ENCODE peak calls at places on chromosomes 16 and 17, in nine cellular contexts. M is activated T-cell treated with anti-CD3 and anti-CD28 coated beads for 1 hour, I is NCI-H2107, Q is skeletal muscle cell, O is sciatic nerve, S is Caco-2, F is RWPE1, T is NCI-H460, A is thoracic aorta. E is an unnamed sample.

GRCh38 chr17:39213852-39214251 is 11.9 kb downstream of the STAC2 start:
- DNase-seq in M (no peak), I (no peak), Q (no peak), O (no peak), S (no peak), F (peak; percentile 53), T (no peak), A (no peak), E (no peak)

GRCh38 chr16:4038448-4038847 is 77.8 kb downstream of the ADCY9 start:
- DNase-seq in M (no peak), I (no peak), Q (no peak), O (peak; percentile 26), S (no peak), F (no peak), T (no peak), A (no peak), E (no peak)

GRCh38 chr17:68759343-68760140 is 158.4 kb upstream of the FAM20A start:
- DNase-seq in M (no peak), I (peak; percentile 86), Q (no peak), O (peak; percentile 93), S (peak; percentile 86), F (peak; percentile 89), T (peak; percentile 93), A (peak; percentile 83), E (peak; percentile 86)

GRCh38 chr17:80247561-80247960 is 13.1 kb upstream of the RNF213 start:
- DNase-seq in M (no peak), I (no peak), Q (no peak), O (no peak), S (no peak), F (no peak), T (no peak), A (no peak), E (no peak)

GRCh38 chr17:12665263-12666210 is at the start of gene MYOCD:
- DNase-seq in M (no peak), I (no peak), Q (no peak), O (peak; percentile 60), S (peak; percentile 21), F (peak; percentile 33), T (peak; percentile 3), A (peak; percentile 8), E (peak; percentile 4)

GRCh38 chr16:10765772-10766171 is 22.1 kb downstream of the NUBP1 start:
- DNase-seq in M (no peak), I (no peak), Q (no peak), O (no peak), S (no peak), F (no peak), T (no peak), A (no peak), E (no peak)

GRCh38 chr16:1156111-1156982 is 3.4 kb downstream of the CACNA1H start:
- DNase-seq in M (no peak), I (no peak), Q (no peak), O (no peak), S (no peak), F (no peak), T (no peak), A (no peak), E (no peak)

GRCh38 chr17:34858941-34859562 is 102.2 kb downstream of the CCT6B start:
- DNase-seq in M (no peak), I (no peak), Q (no peak), O (no peak), S (no peak), F (no peak), T (no peak), A (no peak), E (peak; percentile 85)